ENCODE peak calls at places on chromosomes 13 and 19, in six cellular contexts. M is adrenal gland, C is H1, X is transverse colon, Z is hepatocyte, N is GM23338. Y is an unnamed sample.
A peak's percentile ranks its signal among the peaks of the same experiment; 100 is the strongest.

GRCh38 chr13:27423333-27423732 is 1.1 kb upstream of the GTF3A start:
- DNase-seq in M (no peak), C (no peak), X (no peak), Z (no peak), N (no peak), Y (no peak)

GRCh38 chr13:98187862-98188261 is 10.8 kb upstream of the RNF113B start:
- DNase-seq in M (no peak), C (no peak), X (no peak), Z (no peak), N (no peak), Y (no peak)

GRCh38 chr19:14434543-14435319 is 1.6 kb downstream of the PKN1 start:
- DNase-seq in M (peak; percentile 90), C (no peak), X (peak; percentile 59), Z (peak; percentile 86), N (no peak), Y (peak; percentile 41)

GRCh38 chr13:109465151-109465550 is 321.2 kb downstream of the IRS2 start:
- DNase-seq in M (no peak), C (no peak), X (no peak), Z (no peak), N (no peak), Y (no peak)

GRCh38 chr13:102556806-102557205 is 40.0 kb upstream of the TPP2 start:
- DNase-seq in M (no peak), C (no peak), X (no peak), Z (no peak), N (no peak), Y (no peak)

GRCh38 chr13:80973721-80974120 is 632.8 kb upstream of the SPRY2 start:
- DNase-seq in M (no peak), C (no peak), X (no peak), Z (no peak), N (no peak), Y (no peak)

GRCh38 chr19:40223135-40223822 is 3.2 kb downstream of the CCNP start:
- DNase-seq in M (no peak), C (peak; percentile 89), X (peak; percentile 67), Z (no peak), N (peak; percentile 87), Y (peak; percentile 51)

GRCh38 chr19:38930776-38931761 is at the start of gene MRPS12:
- DNase-seq in M (peak; percentile 99), C (no peak), X (peak; percentile 99), Z (peak; percentile 99), N (peak; percentile 100), Y (peak; percentile 99)

GRCh38 chr19:41323430-41324125 is 13.6 kb downstream of the CCDC97 start:
- DNase-seq in M (peak; percentile 90), C (no peak), X (peak; percentile 51), Z (peak; percentile 88), N (peak; percentile 37), Y (peak; percentile 56)

GRCh38 chr19:38032951-38033350 is 125.9 kb downstream of the SIPA1L3 start:
- DNase-seq in M (peak; percentile 15), C (no peak), X (no peak), Z (no peak), N (no peak), Y (no peak)

GRCh38 chr13:93416943-93417342 is 190.3 kb downstream of the GPC6 start:
- DNase-seq in M (no peak), C (no peak), X (no peak), Z (no peak), N (no peak), Y (no peak)

GRCh38 chr13:33497146-33497845 is 211.7 kb upstream of the STARD13 start:
- DNase-seq in M (no peak), C (no peak), X (no peak), Z (no peak), N (no peak), Y (no peak)

GRCh38 chr19:1452802-1453524 is 3.0 kb downstream of the APC2 start:
- DNase-seq in M (no peak), C (no peak), X (no peak), Z (no peak), N (peak; percentile 1), Y (no peak)

GRCh38 chr13:51728972-51729371 is 75.0 kb downstream of the DHRS12 start:
- DNase-seq in M (no peak), C (no peak), X (no peak), Z (no peak), N (peak; percentile 18), Y (no peak)

GRCh38 chr19:46728693-46729339 is 11.9 kb upstream of the PRKD2 start:
- DNase-seq in M (peak; percentile 83), C (peak; percentile 90), X (peak; percentile 80), Z (peak; percentile 87), N (peak; percentile 85), Y (peak; percentile 74)

GRCh38 chr19:18253130-18253529 is 21.1 kb downstream of the IQCN start:
- DNase-seq in M (no peak), C (no peak), X (no peak), Z (no peak), N (no peak), Y (no peak)

GRCh38 chr19:43467276-43467675 is 1.9 kb upstream of the LYPD3 start:
- DNase-seq in M (no peak), C (no peak), X (no peak), Z (no peak), N (no peak), Y (no peak)

GRCh38 chr13:87674143-87674772 is 3.1 kb downstream of the SLITRK5 start:
- DNase-seq in M (no peak), C (peak; percentile 47), X (no peak), Z (no peak), N (peak; percentile 48), Y (no peak)

GRCh38 chr19:35320285-35320706 is 8.7 kb upstream of the CD22 start:
- DNase-seq in M (peak; percentile 15), C (no peak), X (no peak), Z (no peak), N (no peak), Y (no peak)

GRCh38 chr13:101763191-101763590 is 310.7 kb downstream of the ITGBL1 start:
- DNase-seq in M (no peak), C (no peak), X (no peak), Z (no peak), N (no peak), Y (no peak)

GRCh38 chr19:11375143-11375948 is 880 bp downstream of the SWSAP1 start:
- DNase-seq in M (peak; percentile 65), C (peak; percentile 68), X (peak; percentile 74), Z (peak; percentile 67), N (peak; percentile 79), Y (peak; percentile 54)

GRCh38 chr13:38044067-38044466 is 174.5 kb upstream of the TRPC4 start:
- DNase-seq in M (no peak), C (no peak), X (no peak), Z (no peak), N (no peak), Y (no peak)

GRCh38 chr19:49676136-49676689 is 858 bp upstream of the PRMT1 start:
- DNase-seq in M (peak; percentile 91), C (no peak), X (peak; percentile 90), Z (peak; percentile 94), N (peak; percentile 94), Y (peak; percentile 88)

GRCh38 chr13:26011996-26012688 is 39.7 kb downstream of the SHISA2 start:
- DNase-seq in M (peak; percentile 3), C (peak; percentile 51), X (no peak), Z (no peak), N (peak; percentile 57), Y (no peak)

DNA sequence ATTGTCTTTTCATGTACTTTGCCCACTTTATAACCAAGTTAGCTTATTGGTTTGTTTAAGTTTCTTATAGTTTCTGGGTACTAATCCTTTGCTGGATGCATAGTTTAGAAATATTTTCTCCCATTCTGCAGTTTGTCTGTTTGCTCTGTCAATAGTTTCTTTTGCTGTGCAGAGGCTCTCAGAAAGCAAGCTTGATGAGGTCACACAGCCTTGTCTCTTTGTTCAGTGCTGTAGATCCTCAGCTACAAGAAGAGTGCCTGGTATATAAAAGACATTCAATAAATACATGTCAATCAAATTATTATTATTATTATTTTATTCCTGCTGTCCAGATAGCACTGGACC is 55.2 kb upstream of the MEDAG start:
- DNase-seq in M (no peak), C (no peak), X (no peak), Z (no peak), N (no peak), Y (no peak)
- H3K4me1 ChIP-seq in M (no peaks in the 10 kb centered on the region), C (no peaks in the 10 kb centered on the region), X (no peaks in the 10 kb centered on the region), Z (peaks cover 6% of the 10 kb centered on the region), N (no peaks in the 10 kb centered on the region), Y (no peaks in the 10 kb centered on the region)

DNA sequence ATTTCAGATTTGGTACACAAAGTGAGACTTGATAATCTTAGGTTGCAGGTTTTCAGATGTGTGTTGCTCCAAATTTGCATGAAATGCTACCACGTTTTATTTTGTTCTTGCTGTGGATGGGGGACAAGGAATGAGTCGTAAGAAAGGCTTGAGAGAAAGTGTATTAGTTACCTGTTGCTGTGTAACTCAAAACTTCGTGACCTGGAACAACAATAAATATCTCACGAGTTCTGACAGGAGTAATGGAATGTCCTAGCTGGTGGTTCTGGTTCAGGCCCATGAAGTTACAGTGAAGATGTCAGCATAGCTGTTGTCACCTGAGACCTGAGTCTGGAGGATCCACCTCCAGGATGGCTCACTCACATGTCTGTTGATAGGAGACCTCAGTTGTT is 1.2 kb downstream of the ZNF8 start:
- DNase-seq in M (no peak), C (no peak), X (no peak), Z (no peak), N (no peak), Y (no peak)
- H3K4me3 ChIP-seq in M (peak overlapping the region; percentile 75), C (peak overlapping the region; percentile 96), X (peak overlapping the region; percentile 91), Z (peak overlapping the region; percentile 53), N (peak overlapping the region; percentile 73), Y (no peak overlapping the region)

DNA sequence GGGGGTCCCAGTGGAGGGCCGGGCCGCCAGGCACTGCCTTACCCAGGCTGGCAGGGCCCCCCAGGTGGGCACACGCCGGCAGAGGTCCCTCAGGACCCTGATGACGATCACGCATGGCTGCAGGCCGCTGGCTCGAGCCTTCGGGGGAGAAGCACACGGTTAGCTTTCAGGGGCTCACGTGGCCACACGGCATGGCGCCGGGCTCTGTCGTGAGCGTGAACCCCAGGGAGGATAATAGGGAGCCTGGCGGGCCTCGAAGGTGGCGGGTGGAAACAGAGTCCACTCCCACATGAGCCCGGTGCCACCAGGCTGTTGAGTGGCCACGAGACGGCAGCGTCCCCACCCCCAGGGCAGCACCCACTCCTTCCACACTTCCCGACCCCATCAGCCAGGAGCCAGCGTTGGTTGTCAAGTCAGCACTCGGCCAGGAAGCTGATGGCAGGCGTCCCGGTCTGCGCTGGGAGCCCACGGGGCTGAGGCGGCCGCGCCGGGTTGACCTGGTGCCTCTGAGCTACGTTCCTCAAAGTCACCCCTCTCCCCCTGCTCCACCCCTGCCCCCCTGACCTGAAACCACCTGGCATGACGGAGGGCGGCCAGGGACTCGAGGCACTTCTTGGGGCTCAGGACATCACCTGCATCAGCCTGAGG is 24.7 kb upstream of the MATK start:
- DNase-seq in M (peak; percentile 30), C (no peak), X (no peak), Z (no peak), N (no peak), Y (no peak)
- H3K27ac ChIP-seq in M (no peak overlapping the region), C (no peak overlapping the region), X (no peak overlapping the region), Z (no peak overlapping the region), N (no peak overlapping the region), Y (no peak overlapping the region)

DNA sequence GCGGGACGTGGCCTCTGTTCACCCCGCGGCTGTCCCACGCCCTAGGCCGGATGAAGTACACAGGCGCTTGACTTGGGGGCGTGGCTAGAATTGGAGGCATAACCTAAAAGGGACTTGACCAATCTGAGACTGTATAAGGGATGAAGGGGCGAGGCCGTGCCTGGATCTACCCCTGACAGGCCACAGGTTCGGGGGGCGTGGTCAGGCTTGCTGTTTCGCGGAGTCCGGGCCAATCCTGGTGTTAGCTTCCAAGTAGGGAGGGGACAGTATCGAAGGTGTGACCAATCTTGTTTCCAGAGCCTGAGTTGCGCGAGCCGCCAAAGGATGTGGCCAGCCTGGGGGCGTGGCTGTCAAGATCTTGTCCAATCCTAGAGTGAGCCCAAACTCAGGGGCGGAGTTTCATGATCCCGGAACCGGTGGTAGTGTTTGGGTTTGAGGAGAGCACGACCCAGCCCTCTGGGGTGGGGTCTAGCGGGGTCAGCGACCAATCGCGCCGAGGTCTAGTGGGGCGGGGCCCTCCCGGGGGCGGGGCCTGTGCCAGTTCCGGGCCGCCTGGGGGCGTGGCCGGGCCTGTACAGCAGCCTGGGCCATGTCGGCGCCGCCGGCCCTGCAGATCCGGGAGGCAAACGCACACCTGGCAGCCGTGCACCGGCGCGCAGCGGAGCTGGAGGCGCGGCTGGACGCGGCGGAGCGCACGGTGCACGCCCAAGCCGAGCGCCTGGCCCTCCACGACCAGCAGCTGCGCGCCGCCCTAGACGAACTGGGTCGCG is at the start of gene VMAC:
- DNase-seq in M (peak; percentile 100), C (peak; percentile 99), X (peak; percentile 100), Z (peak; percentile 100), N (peak; percentile 100), Y (peak; percentile 100)
- H3K4me1 ChIP-seq in M (peaks cover 16% of the 10 kb centered on the region), C (no peaks in the 10 kb centered on the region), X (peaks cover 21% of the 10 kb centered on the region), Z (peaks cover 5% of the 10 kb centered on the region), N (no peaks in the 10 kb centered on the region), Y (peaks cover 30% of the 10 kb centered on the region)

Y was measured in body of pancreas.